ENCODE peak calls at places on chromosomes 4 and X, in six cellular contexts. G is lung, L is HepG2, Q is gastrocnemius medialis, X is heart left ventricle, P is Panc1. K is an unnamed sample. For H3K27me3, the result is how much of the 10 kb centered on the place peaks cover.

GRCh38 chr4:52833941-52834525 is 28.1 kb upstream of the RASL11B start:
- ATAC-seq in L (no peak), Q (peak), X (peak), P (no peak), G (no peak), K (no peak)

GRCh38 chr4:70713453-70714026 is 8.2 kb upstream of the RUFY3 start:
- ATAC-seq in L (peak), G (no peak), P (no peak), X (no peak), Q (no peak), K (no peak)

GRCh38 chr4:138259296-138259695 is 17.1 kb upstream of the SLC7A11 start:
- ATAC-seq in G (no peak), Q (no peak), P (no peak), L (no peak), X (no peak), K (no peak)

GRCh38 chr4:151340751-151341385 is 15.5 kb upstream of the SH3D19 start:
- ATAC-seq in X (no peak), Q (no peak), P (no peak), L (peak), G (no peak), K (no peak)

GRCh38 chr4:169898095-169898494 is 128.1 kb downstream of the MFAP3L start:
- ATAC-seq in Q (no peak), P (no peak), X (no peak), G (no peak), L (no peak), K (no peak)

GRCh38 chrX:17591741-17592110 is 145.6 kb upstream of the SCML1 start:
- ATAC-seq in Q (peak), X (no peak), L (no peak), P (no peak), G (no peak), K (peak)

GRCh38 chrX:1534321-1535168 is 2.4 kb downstream of the P2RY8 start:
- ATAC-seq in P (peak), G (no peak), Q (no peak), L (peak), X (peak), K (no peak)

GRCh38 chr4:82515705-82516104 is 46.1 kb downstream of the TMEM150C start:
- ATAC-seq in G (no peak), P (no peak), X (peak), Q (peak), L (no peak), K (peak)

GRCh38 chr4:87122252-87122651 is 98.2 kb downstream of the KLHL8 start:
- ATAC-seq in G (peak), X (no peak), L (no peak), Q (peak), P (no peak), K (no peak)

GRCh38 chrX:108245462-108245861 is 153.9 kb downstream of the ATG4A start:
- ATAC-seq in G (no peak), L (peak), Q (no peak), P (no peak), X (no peak), K (no peak)

GRCh38 chrX:133549319-133549933 is 134.1 kb upstream of the GPC4 start:
- ATAC-seq in G (no peak), L (no peak), P (no peak), X (no peak), Q (no peak), K (no peak)
- H3K4me3 ChIP-seq in G (no peak), L (no peak), P (no peak), X (no peak), Q (no peak), K (no peak)

DNA sequence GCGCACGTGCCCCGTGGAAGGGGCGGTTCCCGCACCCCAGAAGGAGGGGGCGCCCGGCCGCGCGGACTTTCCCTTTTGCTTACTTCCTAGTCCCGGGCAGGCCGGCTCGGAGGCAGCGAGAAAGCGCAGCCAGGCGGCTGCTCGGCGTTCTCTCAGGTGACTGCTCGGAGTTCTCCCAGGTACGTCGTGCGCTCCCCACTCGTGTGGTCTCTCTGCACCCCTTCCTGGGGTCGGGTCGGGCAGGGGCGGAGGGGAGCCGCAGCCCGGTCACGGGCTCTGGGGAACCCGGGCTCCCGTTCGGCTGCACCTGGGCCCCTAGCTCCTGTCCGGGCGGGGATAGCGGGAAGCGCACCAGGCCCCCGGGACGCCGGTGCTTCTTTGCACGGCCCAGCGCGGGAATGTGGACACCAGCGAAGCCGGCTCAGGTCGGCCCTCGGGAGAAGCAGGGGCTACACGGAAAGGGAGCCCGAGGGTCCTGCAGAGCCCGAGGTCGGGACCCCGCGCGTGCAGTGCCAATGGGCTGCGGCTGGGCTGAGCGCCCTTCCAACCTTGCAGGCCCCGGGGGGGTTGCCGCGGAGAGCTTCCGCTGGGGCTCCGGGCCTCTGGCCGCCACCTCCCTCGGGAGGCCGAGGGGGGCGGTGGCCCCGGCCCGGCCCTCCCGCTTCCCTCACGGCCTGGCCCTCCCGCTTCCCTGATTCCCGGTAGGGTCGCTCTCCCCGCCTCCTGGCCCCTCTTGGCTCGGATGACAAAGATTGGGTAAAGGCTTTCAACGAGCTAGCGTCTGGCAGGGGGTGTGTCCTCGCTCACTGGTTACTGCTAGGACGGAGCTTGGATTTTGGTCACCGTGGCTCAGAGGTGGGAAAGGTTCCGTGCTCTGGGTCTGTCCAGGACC is at the start of gene TLR2:
- ATAC-seq in Q (peak), L (peak), G (peak), P (peak), X (peak), K (peak)
- H3K27ac ChIP-seq in Q (no peak), L (no peak), G (peak), P (no peak), X (peak), K (peak)

GRCh38 chr4:174210952-174211490 is 72.4 kb downstream of the FBXO8 start:
- ATAC-seq in X (no peak), P (no peak), L (no peak), G (no peak), Q (no peak), K (no peak)
- H3K27me3 ChIP-seq in X (half or more), P (under half), L (under half), G (under half), Q (half or more), K (half or more)

DNA sequence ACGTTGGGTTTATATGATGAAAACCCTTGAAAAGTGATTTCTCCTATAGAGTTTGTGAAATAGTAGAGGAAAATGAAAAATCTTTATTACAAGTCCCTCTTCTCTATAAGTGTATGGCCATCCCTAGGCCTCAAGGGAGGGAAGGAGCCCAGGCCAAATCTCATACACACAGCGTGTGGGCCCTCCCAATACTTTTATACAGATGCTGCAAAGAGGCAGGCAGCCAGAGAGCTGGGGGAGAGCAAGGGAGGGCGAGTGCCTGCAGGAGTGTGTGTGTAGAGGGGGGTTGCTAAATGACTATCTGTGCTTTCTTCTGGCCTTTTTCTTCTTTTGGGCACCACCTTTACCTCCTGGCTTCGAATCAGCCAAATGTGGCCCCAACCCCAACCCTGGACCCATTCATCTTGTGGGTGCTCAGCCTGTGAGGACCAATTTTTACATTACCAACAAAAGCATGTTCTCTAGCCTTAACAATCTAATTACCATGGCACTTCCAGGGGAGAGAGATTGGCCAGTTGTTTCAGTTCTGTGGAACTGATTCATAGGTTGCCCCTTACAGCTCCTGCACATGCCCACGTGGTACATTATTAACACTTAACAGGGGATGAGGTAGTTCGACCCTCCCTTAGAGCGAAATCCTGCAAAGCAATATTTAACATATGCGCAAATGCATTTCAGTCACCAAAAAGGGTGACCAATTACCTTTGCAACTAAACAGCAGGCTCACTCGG is 2.0 kb downstream of the GPC3 start:
- ATAC-seq in X (no peak), L (no peak), P (no peak), G (no peak), Q (no peak), K (no peak)
- H3K4me3 ChIP-seq in X (no peak), L (peak), P (no peak), G (no peak), Q (no peak), K (no peak)

GRCh38 chr4:40916218-40916555 is 166.4 kb downstream of the NSUN7 start:
- ATAC-seq in P (no peak), G (no peak), X (peak), Q (peak), L (no peak), K (peak)
- H3K27ac ChIP-seq in P (no peak), G (peak), X (no peak), Q (peak), L (no peak), K (no peak)

DNA sequence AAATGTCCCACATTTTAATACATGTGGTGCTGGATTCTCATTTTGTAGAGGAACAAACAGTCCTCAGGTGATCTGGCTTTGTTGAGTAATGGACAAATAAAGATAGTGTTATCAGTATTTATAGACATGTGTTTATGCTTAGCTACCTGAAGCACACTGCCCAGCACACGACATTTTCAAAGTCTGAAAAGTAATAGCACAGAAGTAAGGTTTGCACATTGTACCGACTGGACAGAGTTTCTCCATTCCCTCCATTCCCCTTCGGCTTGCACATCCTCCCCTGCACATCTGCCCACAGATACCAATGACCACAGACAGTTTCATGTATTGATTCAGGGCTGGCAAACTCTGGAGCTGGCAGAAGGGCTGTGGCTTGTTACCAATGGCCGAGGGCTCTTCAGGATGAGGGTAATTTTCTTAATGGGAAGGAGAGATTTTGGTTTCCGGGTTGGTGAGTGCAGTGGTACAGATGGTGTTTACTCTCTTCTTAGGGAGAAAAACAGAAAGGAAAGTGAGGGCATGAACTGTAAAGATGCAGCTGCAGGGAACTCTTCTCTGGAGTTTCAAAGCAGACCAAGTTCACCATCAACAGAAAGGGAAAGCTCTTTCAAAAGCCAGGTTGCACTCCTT is 2.3 kb downstream of the GRPR start:
- ATAC-seq in L (no peak), P (no peak), X (no peak), Q (no peak), G (no peak), K (no peak)
- H3K27me3 ChIP-seq in L (under half), P (under half), X (under half), Q (under half), G (under half), K (under half)

GRCh38 chrX:49878834-49879655 is at the start of gene USP27X:
- ATAC-seq in L (peak), G (peak), Q (peak), P (peak), X (peak), K (peak)

GRCh38 chrX:49878128-49878833 is 1.0 kb upstream of the USP27X start:
- ATAC-seq in P (no peak), G (no peak), X (peak), L (peak), Q (peak), K (peak)

GRCh38 chrX:49877397-49878101 is 1.7 kb upstream of the USP27X start:
- ATAC-seq in G (no peak), P (no peak), X (no peak), Q (no peak), L (peak), K (no peak)

GRCh38 chrX:49879656-49880277 is 483 bp downstream of the USP27X start:
- ATAC-seq in X (peak), Q (peak), L (peak), G (no peak), P (peak), K (peak)

GRCh38 chrX:49880668-49881067 is 1.4 kb downstream of the USP27X start:
- ATAC-seq in G (no peak), X (no peak), L (no peak), Q (no peak), P (no peak), K (no peak)
- H3K4me3 ChIP-seq in G (no peak), X (no peak), L (peak), Q (no peak), P (peak), K (no peak)

DNA sequence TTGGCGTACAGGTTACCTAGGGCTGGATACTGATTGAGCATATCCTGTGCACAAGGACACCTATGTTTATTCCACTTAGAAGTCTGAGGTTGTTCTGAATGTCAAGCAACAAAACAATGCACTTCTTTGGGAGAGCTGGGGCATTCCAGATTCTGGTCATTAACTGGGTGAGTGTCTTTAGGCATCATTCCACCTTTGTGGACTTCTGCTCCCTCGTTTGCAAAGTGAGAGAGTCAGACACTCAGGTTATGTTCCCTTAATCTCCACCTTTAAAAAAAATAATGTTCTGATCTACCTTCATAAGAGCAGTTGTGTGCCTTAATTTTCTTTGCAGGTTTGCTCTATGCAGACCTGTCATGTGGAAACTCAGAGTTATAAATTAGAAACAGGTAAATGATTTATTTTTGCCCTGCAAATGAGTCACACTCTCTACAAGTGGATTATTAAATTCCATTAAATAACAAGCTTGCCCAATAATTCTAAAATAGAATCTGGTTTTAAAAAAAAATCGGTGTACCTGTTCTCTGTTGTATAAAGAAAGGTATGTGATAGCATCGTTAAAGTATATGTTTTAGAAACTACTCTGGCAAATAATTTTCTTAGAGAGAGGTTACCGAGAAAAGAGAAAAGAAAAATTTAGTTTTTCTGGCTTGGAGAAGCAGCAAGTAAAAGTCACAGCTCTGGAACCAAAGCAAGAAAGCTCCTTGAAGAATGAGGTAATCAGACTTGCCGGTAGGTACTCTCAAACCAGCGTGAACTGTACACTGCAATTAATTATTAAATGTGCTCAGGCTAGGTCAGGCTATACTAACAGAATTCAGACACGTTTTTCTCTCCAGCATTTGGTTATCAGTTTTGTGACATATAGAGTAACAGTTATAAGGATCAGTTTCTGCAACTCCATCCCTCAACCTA is 93.2 kb downstream of the SORBS2 start:
- ATAC-seq in L (no peak), G (peak), P (no peak), Q (no peak), X (no peak), K (no peak)
- H3K27ac ChIP-seq in L (peak), G (peak), P (no peak), Q (no peak), X (peak), K (peak)

K was measured in gastroesophageal sphincter.